ENCODE peak calls at places on chromosomes 3 and 15, in ten cellular contexts. U is A549, M is esophagus muscularis mucosa, L is stomach, H is heart left ventricle, Q is prostate gland, A is HepG2, G is suprapubic skin, W is HCT116, S is GM12878. I is an unnamed sample.

GRCh38 chr3:18771931-18772330 is 346.8 kb upstream of the SATB1 start:
- DNase-seq in G (no peak), L (no peak), Q (no peak), H (no peak), W (no peak), A (no peak), M (no peak), U (no peak), S (no peak), I (no peak)

GRCh38 chr15:84929795-84930371 is 45.4 kb downstream of the SLC28A1 start:
- DNase-seq in H (no peak), L (peak), A (peak), S (no peak), U (peak), W (peak), M (no peak), G (no peak), Q (peak), I (no peak)

GRCh38 chr3:48016336-48016973 is at the start of gene MAP4:
- DNase-seq in W (no peak), A (no peak), U (no peak), L (no peak), H (no peak), M (no peak), G (no peak), Q (no peak), S (no peak), I (no peak)

GRCh38 chr15:94631608-94632007 is 400.2 kb downstream of the MCTP2 start:
- DNase-seq in H (no peak), W (no peak), Q (no peak), L (no peak), S (no peak), M (peak), G (no peak), A (no peak), U (no peak), I (no peak)

GRCh38 chr3:122973893-122974615 is 53.5 kb downstream of the SEMA5B start:
- DNase-seq in H (no peak), M (no peak), A (no peak), W (no peak), L (no peak), S (no peak), Q (no peak), G (no peak), U (no peak), I (no peak)

GRCh38 chr15:67137951-67138935 is 72.8 kb downstream of the SMAD3 start:
- DNase-seq in U (no peak), S (no peak), L (no peak), W (no peak), G (no peak), Q (no peak), M (no peak), A (no peak), H (no peak), I (no peak)

GRCh38 chr15:90071220-90071807 is 31.0 kb downstream of the IDH2 start:
- DNase-seq in M (no peak), Q (peak), G (peak), L (peak), W (peak), S (peak), A (peak), H (peak), U (peak), I (peak)

GRCh38 chr3:122794779-122795673 is at the start of gene SLC49A4:
- DNase-seq in G (peak), M (no peak), H (peak), L (peak), U (peak), Q (peak), A (peak), S (peak), W (peak), I (peak)

GRCh38 chr3:64832098-64832497 is 144.3 kb upstream of the ADAMTS9 start:
- DNase-seq in L (no peak), U (no peak), M (no peak), W (no peak), A (no peak), S (no peak), Q (no peak), H (no peak), G (no peak), I (no peak)

GRCh38 chr15:85702321-85703230 is 92.1 kb downstream of the KLHL25 start:
- DNase-seq in H (no peak), W (no peak), Q (no peak), L (no peak), G (no peak), U (no peak), A (no peak), M (no peak), S (no peak), I (no peak)

GRCh38 chr15:21261965-21262850 is 178.1 kb downstream of the POTEB3 start:
- DNase-seq in S (no peak), M (no peak), A (no peak), W (no peak), U (no peak), Q (no peak), H (peak), L (no peak), G (peak), I (peak)

GRCh38 chr15:92158426-92158825 is 235.3 kb upstream of the ST8SIA2 start:
- DNase-seq in Q (no peak), L (peak), G (no peak), S (peak), W (peak), U (peak), A (no peak), M (no peak), H (no peak), I (no peak)

GRCh38 chr3:40211579-40211978 is 97.9 kb upstream of the EIF1B start:
- DNase-seq in H (no peak), A (no peak), Q (no peak), W (no peak), L (no peak), U (no peak), S (no peak), M (peak), G (no peak), I (no peak)

GRCh38 chr15:65646486-65646885 is 24.7 kb downstream of the SLC24A1 start:
- DNase-seq in G (no peak), M (no peak), S (no peak), H (no peak), W (no peak), Q (no peak), U (no peak), A (no peak), L (no peak), I (no peak)

GRCh38 chr3:194329566-194329965 is 21.6 kb downstream of the CPN2 start:
- DNase-seq in L (no peak), A (no peak), W (no peak), S (no peak), G (no peak), U (no peak), M (no peak), H (no peak), Q (no peak), I (no peak)

GRCh38 chr15:70501121-70501727 is 262.1 kb downstream of the UACA start:
- DNase-seq in S (no peak), H (peak), L (no peak), M (no peak), U (no peak), Q (no peak), W (no peak), G (no peak), A (no peak), I (no peak)

GRCh38 chr3:61562042-61562809 is 855 bp downstream of the PTPRG start:
- DNase-seq in A (no peak), G (peak), S (no peak), W (no peak), Q (peak), M (no peak), U (peak), H (peak), L (no peak), I (no peak)

GRCh38 chr15:100671858-100672543 is 69.6 kb downstream of the ASB7 start:
- DNase-seq in S (no peak), W (peak), L (no peak), M (no peak), H (no peak), Q (no peak), U (peak), G (no peak), A (peak), I (no peak)

GRCh38 chr3:108322352-108322751 is 26.0 kb downstream of the HHLA2 start:
- DNase-seq in M (no peak), U (no peak), A (no peak), Q (no peak), L (no peak), W (no peak), G (no peak), S (no peak), H (no peak), I (no peak)

GRCh38 chr15:39468341-39468740 is 112.5 kb upstream of the THBS1 start:
- DNase-seq in H (no peak), L (no peak), A (no peak), U (no peak), S (no peak), W (no peak), G (no peak), M (peak), Q (no peak), I (no peak)

GRCh38 chr3:37986479-37987314 is 3.9 kb upstream of the VILL start:
- DNase-seq in L (peak), A (peak), M (no peak), S (no peak), W (no peak), U (no peak), Q (peak), G (peak), H (no peak), I (no peak)

GRCh38 chr15:101424984-101425383 is 64.5 kb downstream of the PCSK6 start:
- DNase-seq in G (no peak), Q (no peak), A (no peak), W (no peak), H (no peak), U (no peak), M (no peak), L (peak), S (no peak), I (no peak)

GRCh38 chr15:70690491-70691281 is 72.7 kb downstream of the UACA start:
- DNase-seq in U (no peak), M (no peak), W (no peak), L (no peak), S (no peak), G (no peak), Q (no peak), A (peak), H (no peak), I (no peak)

GRCh38 chr3:13176445-13176844 is 103.2 kb upstream of the IQSEC1 start:
- DNase-seq in S (no peak), W (no peak), U (no peak), G (no peak), Q (no peak), L (no peak), A (no peak), M (no peak), H (peak), I (no peak)

GRCh38 chr3:64554086-64554920 is 133.5 kb downstream of the ADAMTS9 start:
- DNase-seq in U (no peak), A (no peak), W (no peak), G (no peak), H (no peak), M (peak), Q (no peak), L (no peak), S (no peak), I (no peak)

GRCh38 chr15:23437673-23438072 is 9.4 kb downstream of the GOLGA6L2 start:
- DNase-seq in L (no peak), Q (no peak), A (no peak), S (no peak), W (no peak), H (no peak), M (no peak), G (no peak), U (no peak), I (no peak)

GRCh38 chr3:39107874-39108308 is 411 bp downstream of the TTC21A start:
- DNase-seq in Q (no peak), W (no peak), H (no peak), L (no peak), G (no peak), S (no peak), M (no peak), A (no peak), U (no peak), I (no peak)

GRCh38 chr3:86913160-86913559 is 77.8 kb downstream of the VGLL3 start:
- DNase-seq in G (no peak), A (no peak), H (no peak), W (no peak), Q (no peak), U (no peak), M (no peak), S (no peak), L (no peak), I (no peak)

GRCh38 chr3:61141184-61141583 is 110.1 kb downstream of the FHIT start:
- DNase-seq in Q (no peak), S (no peak), U (no peak), H (no peak), W (peak), G (no peak), L (no peak), M (no peak), A (no peak), I (no peak)

GRCh38 chr3:15659254-15659975 is 57.9 kb downstream of the BTD start:
- DNase-seq in U (no peak), S (no peak), H (no peak), W (no peak), L (no peak), G (no peak), M (no peak), A (no peak), Q (no peak), I (no peak)

GRCh38 chr3:40911264-40911663 is 288.0 kb upstream of the CTNNB1 start:
- DNase-seq in Q (no peak), A (no peak), W (no peak), G (no peak), H (no peak), L (no peak), S (no peak), U (no peak), M (peak), I (no peak)

GRCh38 chr3:105613120-105613519 is 246.4 kb downstream of the ALCAM start:
- DNase-seq in W (no peak), S (no peak), L (no peak), M (no peak), G (no peak), Q (no peak), U (no peak), H (no peak), A (no peak), I (no peak)

GRCh38 chr15:40828447-40829036 is at the start of gene PPP1R14D:
- DNase-seq in U (no peak), S (no peak), Q (no peak), A (no peak), L (no peak), M (no peak), G (no peak), H (no peak), W (no peak), I (no peak)

GRCh38 chr3:56806407-56806806 is 4.7 kb upstream of the ARHGEF3 start:
- DNase-seq in S (no peak), G (no peak), A (no peak), U (no peak), Q (no peak), L (no peak), H (no peak), M (no peak), W (no peak), I (no peak)

GRCh38 chr15:52102468-52102867 is 10.1 kb downstream of the BCL2L10 start:
- DNase-seq in M (no peak), S (no peak), H (no peak), A (no peak), G (no peak), U (no peak), L (no peak), Q (no peak), W (no peak), I (no peak)

GRCh38 chr15:75594276-75594675 is 15.2 kb upstream of the PTPN9 start:
- DNase-seq in S (no peak), L (no peak), G (no peak), Q (no peak), W (no peak), H (no peak), A (no peak), M (no peak), U (no peak), I (no peak)

GRCh38 chr3:12750658-12751071 is 8.4 kb downstream of the TMEM40 start:
- DNase-seq in H (no peak), L (no peak), W (no peak), G (no peak), M (no peak), Q (no peak), S (peak), U (no peak), A (no peak), I (no peak)

GRCh38 chr15:68517285-68517711 is 61.5 kb upstream of the CORO2B start:
- DNase-seq in M (no peak), H (peak), A (no peak), U (no peak), W (no peak), G (no peak), S (no peak), L (no peak), Q (no peak), I (peak)

GRCh38 chr3:130692455-130692854 is 54.2 kb downstream of the PIK3R4 start:
- DNase-seq in S (no peak), A (no peak), G (no peak), Q (no peak), L (no peak), M (no peak), W (peak), U (no peak), H (no peak), I (no peak)

GRCh38 chr3:24829632-24830229 is 335.1 kb upstream of the THRB start:
- DNase-seq in Q (peak), S (no peak), L (peak), H (peak), M (no peak), U (peak), G (no peak), W (no peak), A (no peak), I (no peak)
- H3K4me3 ChIP-seq in Q (peak), S (no peak), L (peak), H (peak), M (peak), U (peak), G (peak), W (no peak), A (no peak), I (peak)

GRCh38 chr3:67380118-67380517 is 274.3 kb downstream of the SUCLG2 start:
- DNase-seq in U (no peak), A (no peak), G (no peak), H (no peak), Q (no peak), M (no peak), S (no peak), W (no peak), L (no peak), I (no peak)

GRCh38 chr3:67381667-67382272 is 272.6 kb downstream of the SUCLG2 start:
- DNase-seq in G (no peak), S (no peak), Q (no peak), L (no peak), M (no peak), U (peak), W (no peak), H (no peak), A (peak), I (no peak)

GRCh38 chr3:67376416-67376815 is 278.0 kb downstream of the SUCLG2 start:
- DNase-seq in G (no peak), H (no peak), S (no peak), U (no peak), Q (no peak), A (no peak), L (no peak), W (no peak), M (no peak), I (no peak)

GRCh38 chr3:67377299-67377698 is 277.1 kb downstream of the SUCLG2 start:
- DNase-seq in G (no peak), S (no peak), M (no peak), Q (no peak), U (no peak), W (no peak), H (no peak), A (no peak), L (no peak), I (no peak)

DNA sequence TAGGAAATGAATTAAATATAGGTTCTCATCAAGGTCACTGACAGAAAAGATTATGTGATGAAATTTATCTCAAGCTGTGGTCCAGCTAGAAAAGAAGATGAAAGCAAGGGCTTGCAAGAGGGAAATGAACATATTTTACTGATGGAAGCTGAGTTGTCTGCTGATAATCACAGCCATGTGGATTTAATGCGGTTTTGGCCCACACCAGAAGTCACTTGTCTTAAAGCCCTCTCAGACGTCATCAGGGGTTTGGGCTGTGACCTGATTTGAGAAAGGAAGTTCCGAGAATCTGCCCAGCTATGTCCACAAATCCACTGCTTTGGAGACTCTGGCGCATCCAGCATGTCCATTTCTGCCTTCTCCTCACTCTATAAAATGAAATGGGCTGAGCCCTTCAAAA is 278.5 kb downstream of the SUCLG2 start:
- DNase-seq in G (no peak), L (no peak), Q (no peak), S (no peak), A (no peak), U (no peak), W (no peak), M (no peak), H (no peak), I (no peak)
- TF ChIP-seq CTCF in G (no peak), L (no peak), Q (no peak), S (no peak), A (no peak), U (no peak), W (no peak), M (no peak), H (no peak), I (no peak)

DNA sequence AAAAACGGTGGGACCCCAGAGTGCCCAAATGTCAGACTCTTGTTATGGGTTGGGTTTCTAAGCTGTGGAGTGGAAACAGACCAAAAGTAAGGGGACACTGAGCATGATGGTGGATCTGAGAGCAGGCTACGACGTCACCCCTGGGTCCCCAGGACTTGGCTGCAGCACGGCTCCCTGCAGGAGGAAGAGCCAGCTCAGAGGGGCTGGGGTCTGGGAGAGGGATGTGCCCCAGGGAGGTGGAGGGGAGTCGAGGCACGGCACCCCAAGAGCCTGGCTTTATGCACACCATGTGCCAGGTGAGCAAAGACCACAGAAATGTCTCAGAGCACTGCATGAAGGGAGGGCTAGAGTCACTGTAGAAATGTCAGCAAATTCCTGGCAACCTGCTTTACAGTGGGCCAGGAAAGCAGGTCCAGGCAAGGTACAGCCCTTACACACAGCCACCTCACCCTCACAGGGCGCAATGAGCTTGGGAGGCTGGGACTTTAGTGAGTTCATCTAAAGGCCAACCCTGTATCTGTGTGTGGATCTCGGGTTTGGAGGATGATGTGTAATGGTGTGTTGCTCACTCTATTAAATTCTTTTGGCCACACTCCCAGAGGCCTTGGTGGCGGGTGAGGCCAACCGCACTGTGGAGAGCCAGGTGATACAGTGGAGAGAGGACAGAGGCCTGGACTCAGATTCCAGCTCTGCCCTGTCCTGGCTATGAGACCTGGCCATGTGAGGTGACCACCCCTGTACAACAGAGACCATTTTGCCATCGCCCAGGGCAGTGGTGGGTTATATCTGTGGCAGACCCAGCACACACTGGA is 14.1 kb downstream of the CTSH start:
- DNase-seq in L (no peak), G (no peak), U (peak), M (no peak), S (no peak), W (peak), H (no peak), A (no peak), Q (peak), I (no peak)
- TF ChIP-seq POLR2A in L (no peak), G (no peak), U (no peak), M (no peak), S (no peak), W (no peak), H (no peak), A (no peak), Q (peak), I (no peak)

GRCh38 chr3:3800685-3801509 is 1.7 kb downstream of the LRRN1 start:
- DNase-seq in Q (peak), L (peak), M (no peak), U (no peak), A (no peak), H (peak), S (no peak), G (peak), W (no peak), I (peak)
- H3K4me3 ChIP-seq in Q (peak), L (peak), M (peak), U (no peak), A (no peak), H (peak), S (no peak), G (peak), W (no peak), I (no peak)

I was measured in lower leg skin.